ENCODE peak calls at places on chromosomes 16 and 17, in five cellular contexts. C, W, F, V and H are unnamed samples. For H3K36me3, the result is how much of the 10 kb centered on the place peaks cover.

GRCh38 chr16:81638286-81638945 is 140.7 kb upstream of the PLCG2 start:
- DNase-seq in C (no peak), W (no peak), F (no peak), V (no peak), H (no peak)

GRCh38 chr16:31529398-31530312 is 2.0 kb downstream of the AHSP start:
- DNase-seq in C (no peak), W (no peak), F (no peak), V (no peak), H (no peak)

GRCh38 chr16:49744244-49744976 is 111.5 kb downstream of the ZNF423 start:
- DNase-seq in C (no peak), W (no peak), F (no peak), V (no peak), H (no peak)

GRCh38 chr17:34637548-34638525 is 58.5 kb downstream of the TMEM132E start:
- DNase-seq in C (peak), W (peak), F (peak), V (peak), H (peak)

GRCh38 chr16:4613636-4614570 is 785 bp downstream of the UBALD1 start:
- DNase-seq in C (no peak), W (no peak), F (peak), V (peak), H (no peak)

GRCh38 chr17:36687736-36688135 is 86.4 kb downstream of the MRM1 start:
- DNase-seq in C (no peak), W (no peak), F (no peak), V (no peak), H (no peak)

GRCh38 chr16:49491736-49492089 is 118.1 kb downstream of the C16orf78 start:
- DNase-seq in C (peak), W (peak), F (peak), V (no peak), H (peak)

GRCh38 chr17:14381606-14382005 is 80.7 kb downstream of the HS3ST3B1 start:
- DNase-seq in C (no peak), W (no peak), F (no peak), V (no peak), H (peak)

DNA sequence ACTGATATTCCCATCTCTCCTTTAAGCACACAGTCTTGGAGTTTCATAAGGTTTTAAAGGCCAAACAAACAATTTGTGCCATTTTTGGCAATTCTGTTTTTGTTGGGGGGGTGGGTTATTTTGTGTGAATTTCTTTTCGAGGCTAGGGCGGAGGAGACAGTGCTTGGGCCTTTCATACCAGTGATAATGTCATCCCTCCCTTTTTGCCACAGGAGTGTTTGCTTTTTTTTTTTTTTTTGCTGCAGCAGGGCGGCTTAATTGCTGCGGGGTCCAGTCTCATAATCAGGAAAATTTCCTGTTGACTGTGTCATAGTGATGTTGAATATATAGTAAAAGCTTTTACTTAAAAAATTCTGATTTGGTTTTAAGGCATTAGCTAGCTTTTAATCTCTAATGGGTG is 1.7 kb downstream of the PAFAH1B1 start:
- DNase-seq in C (no peak), W (no peak), F (no peak), V (no peak), H (no peak)
- H3K27ac ChIP-seq in C (peak), W (peak), F (peak), V (peak), H (peak)

DNA sequence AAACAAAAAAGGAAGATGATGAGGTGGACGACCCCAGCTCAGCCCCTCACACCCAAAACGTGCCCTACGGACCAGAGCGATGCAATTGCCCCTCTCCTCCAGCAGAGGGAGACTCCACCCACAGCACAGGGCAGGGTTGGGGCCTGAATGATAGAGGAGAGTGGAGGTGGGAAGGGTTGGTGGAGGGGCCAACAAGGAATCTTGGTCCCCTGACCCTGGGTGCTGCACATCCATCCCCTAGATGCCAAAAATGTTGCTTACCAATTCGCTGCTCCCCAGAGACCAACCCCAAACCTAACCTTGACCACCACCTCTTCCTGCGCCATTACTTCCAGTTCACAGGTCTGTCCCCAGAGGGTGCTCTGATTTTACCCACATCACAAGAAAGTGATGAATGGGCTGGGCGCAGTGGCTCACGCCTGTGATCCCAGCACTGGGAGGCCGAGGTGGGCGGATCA is 12.9 kb downstream of the P2RX5 start:
- DNase-seq in C (no peak), W (no peak), F (no peak), V (no peak), H (peak)
- TF ChIP-seq CTCF in C (peak), W (peak), F (no peak), V (peak), H (peak)

DNA sequence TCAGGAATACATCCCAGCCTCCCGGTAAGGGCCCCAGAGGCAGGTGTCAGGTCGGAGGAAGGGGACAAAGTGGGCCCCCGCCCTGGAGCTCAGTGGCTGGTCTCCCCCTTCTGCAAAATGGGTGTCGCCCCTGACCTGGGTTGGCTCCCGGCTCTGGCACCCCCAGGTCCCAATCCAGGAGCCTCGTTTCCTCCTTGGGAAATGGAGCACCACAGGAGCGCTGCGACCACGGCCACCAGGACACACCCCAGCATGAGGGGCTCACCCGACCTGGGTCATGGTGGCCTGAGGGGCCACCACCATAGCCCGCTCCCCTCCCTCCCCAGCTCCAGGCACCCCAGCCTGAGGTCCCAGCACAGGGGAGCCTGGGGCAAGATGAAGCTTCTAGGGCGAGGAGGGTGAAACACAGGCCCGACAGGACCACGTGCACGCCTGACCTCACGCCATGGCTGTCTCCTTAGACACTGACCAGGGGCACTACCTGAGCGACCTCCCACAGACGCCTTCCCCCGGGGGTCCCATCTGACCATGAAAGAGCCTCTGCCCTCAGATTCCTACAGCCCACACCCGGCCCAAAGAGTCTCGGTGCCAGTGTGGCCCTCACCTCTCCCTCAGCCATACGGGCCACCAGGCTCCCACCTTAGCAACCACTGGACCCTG is 11.8 kb downstream of the BCAR1 start:
- DNase-seq in C (no peak), W (no peak), F (peak), V (no peak), H (no peak)
- H3K36me3 ChIP-seq in C (half or more), W (under half), F (under half), V (half or more), H (under half)

GRCh38 chr17:75077490-75078096 is 10.2 kb upstream of the SLC16A5 start:
- DNase-seq in C (peak), W (peak), F (peak), V (no peak), H (no peak)
- H3K27ac ChIP-seq in C (peak), W (no peak), F (peak), V (no peak), H (no peak)